ENCODE peak calls at places on chromosomes 12 and 14, in four cellular contexts. D is neural crest cell, X is cardiac muscle cell, C is NCI-H774. I is an unnamed sample.

GRCh38 chr14:24310666-24311604 is at the start of gene LTB4R:
- DNase-seq in C (no peak), X (peak; percentile 88), D (no peak), I (no peak)

GRCh38 chr12:123397400-123397799 is 13.5 kb downstream of the KMT5A start:
- DNase-seq in C (no peak), X (no peak), D (no peak), I (no peak)

GRCh38 chr12:24356189-24356708 is 406.8 kb upstream of the SOX5 start:
- DNase-seq in X (no peak), C (no peak), D (no peak), I (no peak)

GRCh38 chr12:116528067-116528466 is 31.1 kb upstream of the MAP1LC3B2 start:
- DNase-seq in C (no peak), X (peak; percentile 43), D (no peak), I (no peak)

GRCh38 chr14:89489796-89490506 is 72.9 kb upstream of the FOXN3 start:
- DNase-seq in C (no peak), X (peak; percentile 17), D (no peak), I (no peak)

GRCh38 chr14:21068521-21069387 is 1.4 kb upstream of the ARHGEF40 start:
- DNase-seq in D (peak; percentile 57), C (peak; percentile 55), X (peak; percentile 63), I (no peak)

GRCh38 chr12:50309950-50310349 is 26.6 kb upstream of the LIMA1 start:
- DNase-seq in C (no peak), X (no peak), D (no peak), I (no peak)

GRCh38 chr12:109575683-109576082 is 2.1 kb downstream of the MVK start:
- DNase-seq in C (no peak), D (no peak), X (no peak), I (no peak)

GRCh38 chr12:4977104-4977503 is 66.6 kb upstream of the KCNA5 start:
- DNase-seq in D (no peak), X (no peak), C (no peak), I (no peak)

GRCh38 chr14:97306133-97306784 is 509.1 kb downstream of the VRK1 start:
- DNase-seq in X (no peak), D (no peak), C (no peak), I (no peak)

GRCh38 chr12:132771126-132771838 is 9.7 kb upstream of the ANKLE2 start:
- DNase-seq in X (no peak), C (no peak), D (no peak), I (no peak)

GRCh38 chr14:96225745-96226151 is 21.1 kb downstream of the BDKRB2 start:
- DNase-seq in C (no peak), D (no peak), X (peak; percentile 31), I (no peak)

GRCh38 chr12:15754233-15754632 is 35.0 kb downstream of the EPS8 start:
- DNase-seq in D (no peak), X (no peak), C (no peak), I (no peak)

GRCh38 chr12:2231956-2232355 is 179.2 kb downstream of the CACNA1C start:
- DNase-seq in C (no peak), D (no peak), X (no peak), I (no peak)

GRCh38 chr12:69007166-69007857 is 74.3 kb upstream of the CPM start:
- DNase-seq in C (peak; percentile 56), D (no peak), X (peak; percentile 73), I (no peak)

GRCh38 chr12:49868952-49869815 is 26.3 kb upstream of the BCDIN3D start:
- DNase-seq in D (no peak), C (peak; percentile 17), X (peak; percentile 100), I (no peak)

GRCh38 chr14:78119440-78119839 is 50.7 kb upstream of the NRXN3 start:
- DNase-seq in C (no peak), D (no peak), X (no peak), I (no peak)

GRCh38 chr14:42469637-42470426 is 863.2 kb downstream of the LRFN5 start:
- DNase-seq in X (peak; percentile 1), C (no peak), D (no peak), I (no peak)

GRCh38 chr14:36167431-36167830 is 9.1 kb downstream of the PTCSC3 start:
- DNase-seq in D (no peak), X (no peak), C (no peak), I (no peak)

GRCh38 chr14:65356327-65356836 is 56.1 kb upstream of the FUT8 start:
- DNase-seq in X (peak; percentile 66), C (no peak), D (no peak), I (no peak)

GRCh38 chr14:94827711-94828505 is 58.0 kb upstream of the GSC start:
- DNase-seq in C (no peak), X (no peak), D (no peak), I (no peak)

GRCh38 chr12:7905071-7905470 is 30.9 kb downstream of the SLC2A3 start:
- DNase-seq in D (no peak), C (no peak), X (peak; percentile 53), I (peak; percentile 83)

GRCh38 chr12:80469681-80470080 is 25.6 kb downstream of the PTPRQ start:
- DNase-seq in C (no peak), D (no peak), X (peak; percentile 38), I (no peak)

GRCh38 chr12:275784-276183 is 13.1 kb upstream of the SLC6A13 start:
- DNase-seq in D (no peak), C (no peak), X (no peak), I (no peak)

GRCh38 chr12:90938451-90938850 is 16.5 kb downstream of the CCER1 start:
- DNase-seq in X (peak; percentile 78), C (no peak), D (no peak), I (no peak)

GRCh38 chr12:52029686-52030085 is 21.6 kb upstream of the NR4A1 start:
- DNase-seq in C (peak; percentile 86), D (no peak), X (peak; percentile 65), I (no peak)

GRCh38 chr14:68941820-68942219 is 37.3 kb downstream of the ACTN1 start:
- DNase-seq in X (peak; percentile 94), D (no peak), C (no peak), I (peak; percentile 71)

GRCh38 chr14:61557854-61558253 is 137.5 kb upstream of the HIF1A start:
- DNase-seq in D (no peak), C (no peak), X (no peak), I (no peak)

GRCh38 chr14:89958966-89959365 is 3.2 kb downstream of the TDP1 start:
- DNase-seq in X (no peak), C (no peak), D (no peak), I (no peak)

I was measured in SK-N-MC.